ENCODE peak calls at places on chromosomes 12 and 14, in seven cellular contexts. E is tibial nerve, T is adrenal gland, K is stomach, D is K562, X is transverse colon, Q is H1. C is an unnamed sample.

GRCh38 chr12:110304061-110304551 is 23.1 kb downstream of the ATP2A2 start:
- DNase-seq in E (no peak), D (no peak), Q (no peak), X (no peak), T (no peak), K (no peak), C (no peak)

GRCh38 chr12:133057446-133057845 is 20.1 kb downstream of the ZNF84 start:
- DNase-seq in X (no peak), E (no peak), Q (no peak), T (no peak), K (no peak), D (no peak), C (no peak)

GRCh38 chr14:68297871-68298468 is 478.4 kb downstream of the RAD51B start:
- DNase-seq in T (no peak), K (no peak), E (no peak), D (no peak), Q (peak; percentile 31), X (no peak), C (no peak)

GRCh38 chr12:56600753-56601152 is 29.4 kb downstream of the BAZ2A start:
- DNase-seq in Q (no peak), T (no peak), D (no peak), X (no peak), E (no peak), K (no peak), C (no peak)

GRCh38 chr14:74505831-74506230 is 12.3 kb downstream of the ISCA2 start:
- DNase-seq in E (no peak), T (no peak), D (no peak), X (no peak), Q (no peak), K (no peak), C (no peak)

GRCh38 chr14:85459361-85459760 is 70.6 kb upstream of the FLRT2 start:
- DNase-seq in E (no peak), D (no peak), T (no peak), K (no peak), Q (no peak), X (no peak), C (no peak)

GRCh38 chr14:100750762-100751699 is 24.3 kb downstream of the DLK1 start:
- DNase-seq in Q (no peak), K (no peak), T (peak; percentile 13), X (no peak), E (no peak), D (no peak), C (no peak)

GRCh38 chr12:10909462-10909861 is at the start of gene TAS2R13:
- DNase-seq in K (no peak), X (no peak), Q (no peak), T (no peak), E (no peak), D (no peak), C (no peak)

GRCh38 chr12:125418902-125419564 is 353.8 kb downstream of the AACS start:
- DNase-seq in X (no peak), T (no peak), K (no peak), D (no peak), Q (no peak), E (no peak), C (no peak)

GRCh38 chr14:91159182-91159581 is 45.3 kb downstream of the DGLUCY start:
- DNase-seq in E (no peak), D (no peak), Q (no peak), X (no peak), T (no peak), K (no peak), C (no peak)

GRCh38 chr12:130710001-130710732 is 5.9 kb downstream of the RIMBP2 start:
- DNase-seq in T (no peak), Q (no peak), X (no peak), E (no peak), K (peak; percentile 3), D (no peak), C (no peak)

GRCh38 chr12:43544703-43545102 is 7.3 kb downstream of the ADAMTS20 start:
- DNase-seq in D (no peak), X (no peak), T (no peak), E (no peak), K (no peak), Q (no peak), C (no peak)

GRCh38 chr12:109589691-109590245 is 16.2 kb downstream of the MVK start:
- DNase-seq in T (no peak), K (no peak), E (no peak), X (no peak), D (no peak), Q (no peak), C (no peak)

GRCh38 chr12:111598637-111599458 is at the start of gene ATXN2:
- DNase-seq in T (peak; percentile 65), E (peak; percentile 42), D (peak; percentile 90), X (peak; percentile 59), K (peak; percentile 55), Q (no peak), C (peak; percentile 62)

GRCh38 chr12:124740691-124741137 is 123.0 kb downstream of the SCARB1 start:
- DNase-seq in T (peak; percentile 74), Q (no peak), K (peak; percentile 78), E (no peak), X (peak; percentile 50), D (no peak), C (peak; percentile 41)

GRCh38 chr12:48903982-48904411 is 21.3 kb downstream of the FKBP11 start:
- DNase-seq in Q (no peak), T (peak; percentile 86), X (peak; percentile 75), E (peak; percentile 41), K (peak; percentile 70), D (peak; percentile 82), C (peak; percentile 78)

GRCh38 chr14:60680511-60680910 is 31.2 kb upstream of the SIX1 start:
- DNase-seq in D (no peak), X (no peak), K (no peak), T (no peak), E (no peak), Q (no peak), C (peak; percentile 50)

GRCh38 chr12:124633269-124633953 is 66.0 kb upstream of the NCOR2 start:
- DNase-seq in K (no peak), Q (no peak), T (no peak), D (no peak), E (no peak), X (peak; percentile 42), C (no peak)

GRCh38 chr12:131511803-131512564 is 198.9 kb upstream of the SFSWAP start:
- DNase-seq in D (no peak), T (no peak), E (no peak), K (no peak), Q (no peak), X (no peak), C (no peak)

GRCh38 chr14:64741961-64742360 is 37.7 kb downstream of the PLEKHG3 start:
- DNase-seq in E (no peak), Q (no peak), D (no peak), X (no peak), K (no peak), T (no peak), C (no peak)

DNA sequence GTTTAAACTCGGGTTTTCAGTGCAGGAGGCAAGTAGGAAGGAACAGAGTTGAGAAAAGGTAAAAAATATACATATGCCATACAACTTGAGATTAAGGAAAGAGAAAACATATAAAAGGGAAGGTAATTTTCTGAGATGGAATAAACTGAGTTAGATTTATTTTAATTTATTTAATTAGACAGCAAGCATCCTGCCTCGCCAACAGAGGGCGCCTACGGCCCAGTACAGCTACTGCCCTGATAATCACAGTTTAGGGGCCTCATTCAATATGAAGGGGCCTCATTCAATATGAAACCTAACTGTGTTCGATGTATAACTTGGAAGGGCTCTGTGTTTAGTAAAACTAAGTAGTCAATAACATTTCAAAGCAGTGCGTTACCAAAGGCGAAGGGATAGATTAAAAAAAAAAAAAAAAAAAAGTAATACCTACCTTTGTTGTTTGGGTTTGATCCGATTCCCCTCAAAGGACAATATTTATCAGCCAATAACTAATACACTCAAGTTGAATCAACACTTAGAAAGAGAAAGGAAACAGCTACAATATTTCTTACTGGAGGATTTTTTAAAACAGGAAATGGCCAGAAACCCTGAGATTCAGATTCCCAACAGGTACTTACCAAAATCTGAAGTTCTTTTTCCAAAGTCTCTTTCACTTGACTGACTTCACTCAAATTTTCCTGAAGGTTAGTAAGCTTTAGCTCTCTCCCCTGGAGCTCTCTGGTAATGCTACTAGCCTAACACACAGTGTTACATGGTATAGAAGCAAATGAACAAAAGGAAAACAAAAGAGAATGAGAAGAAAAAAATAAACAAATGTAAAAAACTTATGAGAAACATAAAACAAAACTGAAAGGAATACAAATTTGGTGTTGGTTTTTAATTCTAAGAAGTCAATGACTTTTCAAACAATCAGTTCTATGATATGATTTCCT is 70.0 kb upstream of the VPS33A start:
- DNase-seq in E (no peak), T (no peak), D (peak; percentile 49), X (peak; percentile 22), Q (no peak), K (no peak), C (peak; percentile 30)
- TF ChIP-seq CTCF in E (no peak), T (peak; percentile 50), D (peak; percentile 81), X (peak; percentile 66), Q (peak; percentile 62), K (peak; percentile 47), C (peak; percentile 60)

GRCh38 chr12:53207042-53207441 is at the start of gene ITGB7:
- DNase-seq in Q (no peak), T (no peak), D (peak; percentile 69), X (peak; percentile 81), E (no peak), K (peak; percentile 52), C (no peak)
- TF ChIP-seq POLR2A in Q (no peak), T (no peak), D (no peak), X (peak; percentile 58), E (no peak), K (no peak), C (no peak)

DNA sequence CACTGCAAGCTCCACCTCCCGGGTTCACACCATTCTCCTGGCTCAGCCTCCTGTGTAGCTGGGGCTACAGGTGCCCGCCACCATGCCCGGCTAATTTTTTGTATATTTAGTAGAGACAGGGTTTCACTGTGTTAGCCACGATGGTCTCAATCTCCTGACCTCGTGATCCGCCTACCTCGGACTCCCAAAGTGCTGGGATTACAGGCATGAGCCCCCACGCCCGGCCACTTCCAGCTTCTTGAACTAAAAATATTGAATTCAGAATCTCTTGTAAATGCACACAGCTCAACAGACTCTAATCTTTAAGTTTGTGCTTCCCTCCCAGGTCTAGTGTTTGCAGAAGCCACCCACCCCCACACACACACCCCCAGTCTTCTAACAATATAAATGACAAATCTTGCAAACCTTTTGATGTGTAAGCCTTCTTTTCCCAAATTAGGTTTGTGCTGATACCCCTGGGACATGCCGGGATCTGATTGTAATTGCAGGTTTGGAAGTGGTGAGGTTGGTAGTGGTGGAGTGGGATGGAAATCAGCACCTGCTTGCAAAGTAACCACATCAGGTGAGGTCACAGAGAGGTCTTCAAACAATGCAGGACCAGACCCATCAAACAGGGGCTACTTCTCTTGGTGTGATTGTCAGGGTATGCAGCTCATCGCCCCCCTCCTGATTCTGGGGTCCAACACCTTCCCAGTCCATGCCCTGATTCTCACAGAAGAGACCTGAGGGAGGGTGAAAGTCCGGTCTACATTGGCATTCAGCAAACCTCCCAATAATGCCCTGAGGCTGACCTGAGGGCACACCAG is 51.4 kb upstream of the GPR132 start:
- DNase-seq in K (no peak), E (no peak), Q (no peak), X (no peak), D (no peak), T (peak; percentile 3), C (no peak)
- H3K36me3 ChIP-seq in K (no peaks in the 10 kb centered on the region), E (no peaks in the 10 kb centered on the region), Q (no peaks in the 10 kb centered on the region), X (no peaks in the 10 kb centered on the region), D (no peaks in the 10 kb centered on the region), T (no peaks in the 10 kb centered on the region), C (no peaks in the 10 kb centered on the region)

DNA sequence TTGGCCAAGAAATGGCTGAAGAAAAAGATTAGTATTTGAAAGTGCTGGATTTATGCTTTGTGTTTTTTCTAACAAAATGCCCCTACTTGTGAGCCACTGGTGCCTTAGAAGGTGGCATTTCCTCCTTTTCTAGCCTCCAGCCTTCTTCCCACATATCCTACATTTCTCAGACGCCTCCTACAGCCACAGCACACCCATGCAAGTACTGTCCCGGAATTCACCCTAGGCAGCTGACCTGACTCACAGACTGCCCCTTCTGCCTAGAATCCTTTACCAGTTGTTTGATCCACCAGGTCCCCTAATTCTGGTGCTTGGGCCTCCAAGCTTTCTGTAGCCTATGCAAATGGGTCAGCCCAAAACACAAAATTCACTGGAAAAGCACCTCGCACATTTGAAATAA is 166.0 kb downstream of the FOXN3 start:
- DNase-seq in T (no peak), X (no peak), E (no peak), Q (no peak), D (no peak), K (no peak), C (no peak)
- TF ChIP-seq CTCF in T (no peak), X (no peak), E (no peak), Q (no peak), D (no peak), K (no peak), C (no peak)